ENCODE peak calls at places on chromosome 9, in eight cellular contexts. C, M, L, H, R, X, Y and E are unnamed samples.

GRCh38 chr9:100724932-100725331 is 147.1 kb downstream of the CAVIN4 start:
- DNase-seq in R (no peak), H (no peak), L (no peak), Y (no peak), M (no peak), X (no peak), C (no peak), E (no peak)

GRCh38 chr9:89635007-89635742 is 30.4 kb downstream of the GADD45G start:
- DNase-seq in R (peak), L (no peak), Y (no peak), M (no peak), H (peak), X (no peak), C (no peak), E (peak)

GRCh38 chr9:95383198-95383673 is 65.7 kb upstream of the FANCC start:
- DNase-seq in C (no peak), Y (no peak), R (peak), X (no peak), M (no peak), L (no peak), H (no peak), E (peak)

GRCh38 chr9:98118640-98119601 is at the start of gene TRIM14:
- DNase-seq in M (no peak), Y (peak), R (peak), X (peak), C (peak), L (no peak), H (peak), E (peak)

GRCh38 chr9:112249277-112249676 is 74.2 kb upstream of the SUSD1 start:
- DNase-seq in L (no peak), X (no peak), C (no peak), Y (no peak), H (no peak), R (peak), M (no peak), E (peak)

GRCh38 chr9:16809912-16810610 is 60.4 kb downstream of the BNC2 start:
- DNase-seq in R (no peak), M (no peak), L (no peak), X (no peak), C (no peak), H (peak), Y (no peak), E (no peak)

GRCh38 chr9:95516221-95516735 is 493 bp downstream of the PTCH1 start:
- DNase-seq in X (no peak), M (no peak), L (no peak), C (peak), H (no peak), Y (no peak), R (peak), E (no peak)

GRCh38 chr9:135572233-135572632 is 10.7 kb downstream of the PAEP start:
- DNase-seq in C (no peak), H (no peak), Y (no peak), R (no peak), L (no peak), M (no peak), X (no peak), E (no peak)

GRCh38 chr9:114007991-114008666 is 70.0 kb downstream of the AMBP start:
- DNase-seq in L (peak), M (no peak), C (no peak), Y (no peak), X (no peak), R (no peak), H (no peak), E (no peak)

GRCh38 chr9:115640887-115641286 is 512.7 kb upstream of the PAPPA start:
- DNase-seq in L (no peak), R (peak), X (no peak), C (no peak), Y (no peak), H (no peak), M (no peak), E (peak)

GRCh38 chr9:72382405-72382804 is 17.4 kb upstream of the ZFAND5 start:
- DNase-seq in L (no peak), C (no peak), M (no peak), R (no peak), Y (no peak), X (no peak), H (no peak), E (peak)

GRCh38 chr9:135002336-135002735 is 84.6 kb upstream of the FCN1 start:
- DNase-seq in L (no peak), H (no peak), M (no peak), X (no peak), C (no peak), R (no peak), Y (no peak), E (no peak)

GRCh38 chr9:89770779-89771178 is 166.0 kb downstream of the GADD45G start:
- DNase-seq in Y (no peak), H (peak), L (peak), X (no peak), C (no peak), M (no peak), R (no peak), E (no peak)

GRCh38 chr9:107945493-107945892 is 455.9 kb upstream of the KLF4 start:
- DNase-seq in M (no peak), X (no peak), L (no peak), C (no peak), Y (no peak), H (no peak), R (no peak), E (no peak)

GRCh38 chr9:71766663-71767062 is 1.6 kb downstream of the CEMIP2 start:
- DNase-seq in M (no peak), H (no peak), R (no peak), Y (no peak), X (no peak), L (no peak), C (no peak), E (no peak)

GRCh38 chr9:2192356-2192979 is 177.3 kb downstream of the SMARCA2 start:
- DNase-seq in H (no peak), X (no peak), R (no peak), L (no peak), C (no peak), M (no peak), Y (no peak), E (peak)

GRCh38 chr9:37191403-37192089 is 71.2 kb downstream of the ZCCHC7 start:
- DNase-seq in L (no peak), R (no peak), M (no peak), H (no peak), C (no peak), Y (no peak), X (no peak), E (no peak)

GRCh38 chr9:98811051-98811650 is 3.7 kb downstream of the GALNT12 start:
- DNase-seq in R (peak), X (no peak), M (no peak), C (no peak), L (peak), H (no peak), Y (no peak), E (peak)

GRCh38 chr9:135914921-135915320 is 7.6 kb upstream of the CAMSAP1 start:
- DNase-seq in C (no peak), Y (no peak), M (no peak), L (peak), X (no peak), R (peak), H (no peak), E (peak)

GRCh38 chr9:126205260-126205659 is 121.4 kb upstream of the MVB12B start:
- DNase-seq in M (no peak), L (no peak), R (no peak), C (no peak), H (no peak), X (no peak), Y (no peak), E (no peak)

GRCh38 chr9:19631181-19631580 is 157.7 kb downstream of the SLC24A2 start:
- DNase-seq in X (no peak), L (no peak), R (no peak), Y (no peak), C (no peak), M (no peak), H (no peak), E (no peak)

GRCh38 chr9:94927762-94928158 is 201.3 kb downstream of the AOPEP start:
- DNase-seq in X (no peak), H (no peak), C (no peak), M (no peak), R (peak), L (no peak), Y (no peak), E (no peak)

GRCh38 chr9:104748359-104749031 is 1.0 kb downstream of the NIPSNAP3A start:
- DNase-seq in Y (no peak), H (no peak), M (no peak), L (no peak), C (no peak), R (peak), X (no peak), E (peak)

GRCh38 chr9:119811030-119811429 is 441.8 kb upstream of the BRINP1 start:
- DNase-seq in Y (no peak), C (no peak), R (peak), H (no peak), M (no peak), L (no peak), X (no peak), E (peak)

GRCh38 chr9:122219856-122220672 is 8.7 kb downstream of the LHX6 start:
- DNase-seq in M (no peak), X (no peak), C (no peak), Y (no peak), L (no peak), H (no peak), R (no peak), E (no peak)